ENCODE peak calls at places on chromosomes 3 and 15, in five cellular contexts. N is K562, K is H1, Q is SK-N-SH, U is HepG2. C is an unnamed sample.

GRCh38 chr3:173111321-173111720 is 29.7 kb downstream of the SPATA16 start:
- DNase-seq in U (no peak), N (no peak), Q (no peak), K (no peak), C (no peak)

GRCh38 chr3:159443266-159443665 is 545.4 kb upstream of the IL12A start:
- DNase-seq in U (no peak), Q (no peak), K (no peak), N (no peak), C (no peak)

GRCh38 chr3:356947-357346 is 160.4 kb downstream of the CHL1 start:
- DNase-seq in K (no peak), Q (no peak), N (no peak), U (no peak), C (no peak)

GRCh38 chr3:105222568-105223093 is 144.1 kb upstream of the ALCAM start:
- DNase-seq in U (peak; percentile 17), K (no peak), Q (no peak), N (no peak), C (no peak)

GRCh38 chr3:46517016-46517770 is 19.4 kb downstream of the RTP3 start:
- DNase-seq in U (no peak), Q (no peak), K (no peak), N (no peak), C (no peak)

GRCh38 chr3:45921158-45922038 is 21.9 kb upstream of the CXCR6 start:
- DNase-seq in K (no peak), Q (no peak), N (no peak), U (no peak), C (no peak)

GRCh38 chr3:150348500-150348899 is 59.6 kb upstream of the TSC22D2 start:
- DNase-seq in Q (no peak), U (peak; percentile 14), K (no peak), N (no peak), C (no peak)

GRCh38 chr3:73503781-73504180 is 121.0 kb downstream of the PDZRN3 start:
- DNase-seq in Q (no peak), U (no peak), K (no peak), N (no peak), C (no peak)

GRCh38 chr3:170633573-170633972 is 47.7 kb upstream of the SLC7A14 start:
- DNase-seq in Q (no peak), U (no peak), K (no peak), N (peak; percentile 34), C (no peak)

GRCh38 chr3:25520926-25521559 is 93.0 kb downstream of the RARB start:
- DNase-seq in K (no peak), Q (no peak), U (no peak), N (no peak), C (no peak)

GRCh38 chr15:60212536-60212935 is 185.2 kb downstream of the ANXA2 start:
- DNase-seq in K (peak; percentile 13), Q (no peak), U (peak; percentile 7), N (no peak), C (no peak)

GRCh38 chr3:128340904-128341555 is 125.7 kb downstream of the DNAJB8 start:
- DNase-seq in N (no peak), K (no peak), U (no peak), Q (no peak), C (no peak)

GRCh38 chr15:78322243-78322642 is 17.9 kb upstream of the CRABP1 start:
- DNase-seq in K (no peak), Q (peak; percentile 81), U (no peak), N (no peak), C (no peak)

GRCh38 chr3:132535575-132536441 is 61.3 kb upstream of the ACKR4 start:
- DNase-seq in N (peak; percentile 37), Q (peak; percentile 52), K (peak; percentile 17), U (peak; percentile 69), C (peak; percentile 8)
- H3K36me3 ChIP-seq in N (peaks cover 9% of the 10 kb centered on the region), Q (peaks cover 60% of the 10 kb centered on the region), K (peaks cover 2% of the 10 kb centered on the region), U (peaks cover 31% of the 10 kb centered on the region), C (peaks cover 19% of the 10 kb centered on the region)

GRCh38 chr15:41936649-41937567 is 35.4 kb downstream of the EHD4 start:
- DNase-seq in N (no peak), U (no peak), Q (no peak), K (no peak), C (no peak)
- TF ChIP-seq TAF1 in N (no peak), U (no peak), Q (no peak), K (no peak), C (no peak)

DNA sequence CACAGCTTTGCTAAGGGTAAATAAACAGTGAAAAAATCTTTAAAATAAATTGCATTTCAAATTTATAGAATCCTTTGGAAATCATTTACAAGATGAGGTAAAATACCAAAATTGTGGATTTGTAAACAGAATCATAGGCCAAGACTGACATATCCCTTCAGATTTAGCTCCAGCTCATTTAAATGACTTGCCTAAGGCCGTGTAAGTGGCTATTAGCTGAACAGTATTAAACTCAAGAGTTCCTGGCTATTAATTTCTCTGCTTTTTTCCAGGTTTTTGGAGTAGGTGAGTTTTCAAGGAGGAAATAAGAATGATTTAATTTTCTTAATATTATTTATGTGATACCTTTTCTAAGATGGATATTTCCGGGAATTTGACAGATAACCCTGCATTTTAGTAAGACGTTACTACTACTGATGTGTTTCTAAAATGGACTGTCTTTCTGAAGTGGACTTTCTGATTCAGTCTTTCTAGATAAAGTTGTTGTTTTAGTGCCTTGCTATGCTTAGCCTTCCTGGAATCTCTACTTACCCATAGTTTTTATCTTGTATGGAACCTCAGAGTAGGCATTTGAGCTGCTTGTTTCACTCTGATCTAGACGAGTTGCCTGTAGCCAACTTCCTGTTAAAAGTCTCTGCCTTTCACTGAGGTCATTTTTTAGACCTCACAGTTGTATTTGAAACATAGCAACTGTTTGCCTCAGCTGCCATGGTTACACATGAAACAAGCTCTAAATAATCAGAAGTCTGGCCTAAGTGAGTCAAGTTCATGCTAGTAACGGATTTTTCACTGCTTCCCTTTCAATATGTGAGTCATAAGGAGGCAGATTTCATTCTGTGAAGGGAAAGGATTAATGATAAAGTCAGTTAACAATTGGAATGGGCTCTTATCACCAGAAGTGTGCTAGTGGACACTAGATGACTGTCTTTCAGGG is 127.0 kb downstream of the KLHL25 start:
- DNase-seq in Q (no peak), N (no peak), K (no peak), U (peak; percentile 53), C (no peak)
- H3K36me3 ChIP-seq in Q (peaks cover 29% of the 10 kb centered on the region), N (no peaks in the 10 kb centered on the region), K (peaks cover 6% of the 10 kb centered on the region), U (peaks cover 29% of the 10 kb centered on the region), C (no peaks in the 10 kb centered on the region)

DNA sequence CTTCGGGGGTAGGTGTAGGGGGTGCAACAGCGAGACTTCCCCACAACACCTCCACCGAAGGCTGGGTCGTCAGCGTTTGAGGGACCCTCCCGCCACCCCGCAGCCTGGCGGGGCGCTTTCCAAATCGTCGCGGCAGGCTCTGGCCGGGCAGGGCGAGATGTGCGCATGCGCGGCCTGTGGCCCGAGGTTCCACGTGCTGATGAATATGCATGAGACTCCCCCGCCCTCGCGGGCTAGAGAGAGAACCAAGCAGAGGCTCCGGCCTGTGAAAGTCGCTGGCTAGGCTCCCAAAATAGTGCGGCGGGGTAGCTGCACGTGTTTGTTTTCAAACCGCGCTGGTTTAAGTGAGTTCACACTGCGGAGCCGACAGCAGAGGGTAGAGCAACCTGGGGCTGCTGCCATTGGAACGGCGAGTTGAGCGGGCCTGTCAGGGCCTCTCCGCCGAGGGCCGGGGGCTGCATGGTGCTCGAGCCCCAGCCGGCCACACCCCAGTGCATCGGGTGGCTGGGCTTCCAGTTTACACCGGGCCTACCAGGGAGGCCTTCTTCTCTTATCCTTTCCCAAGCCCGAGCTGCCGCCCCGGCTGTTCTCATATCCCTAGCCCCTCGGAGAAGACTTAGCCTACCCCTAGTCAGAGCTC is 10.0 kb downstream of the ZIC1 start:
- DNase-seq in N (peak; percentile 74), K (peak; percentile 92), Q (peak; percentile 65), U (no peak), C (no peak)
- TF ChIP-seq TAF1 in N (no peak), K (no peak), Q (no peak), U (no peak), C (no peak)

DNA sequence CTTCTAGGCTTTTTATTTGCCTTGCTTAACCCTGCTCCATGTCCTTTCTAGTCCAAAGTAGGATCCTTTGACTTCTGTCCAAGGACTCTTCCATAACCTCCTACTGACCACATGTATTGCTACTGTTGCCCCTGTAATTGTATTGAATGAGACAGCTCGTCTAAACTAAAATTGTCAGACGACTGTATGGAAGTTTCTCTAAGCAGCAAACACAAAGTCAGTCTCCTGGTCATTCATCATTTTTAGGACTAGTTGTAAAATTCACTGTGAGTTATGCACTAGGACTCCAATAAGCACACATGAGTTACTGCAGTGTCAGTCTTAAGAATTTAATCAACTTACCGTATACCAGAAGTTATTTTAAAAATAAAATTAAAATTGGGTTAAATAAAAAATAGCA is 32.9 kb downstream of the SLTM start:
- DNase-seq in N (no peak), Q (no peak), U (no peak), K (no peak), C (no peak)
- H3K36me3 ChIP-seq in N (peaks cover 73% of the 10 kb centered on the region), Q (peaks cover 55% of the 10 kb centered on the region), U (peaks cover 52% of the 10 kb centered on the region), K (peaks cover 14% of the 10 kb centered on the region), C (peaks cover 15% of the 10 kb centered on the region)

C was measured in GM12878.